ENCODE peak calls at places on chromosomes 16 and 17, in four cellular contexts. W is K562, D is WTC11, X is HepG2. U is an unnamed sample.

GRCh38 chr17:50033316-50033715 is 22.6 kb upstream of the ITGA3 start:
- DNase-seq in W (no peak), D (no peak), X (no peak), U (no peak)

GRCh38 chr17:8117980-8118768 is at the start of gene ALOXE3:
- DNase-seq in W (peak), D (peak), X (peak), U (no peak)

GRCh38 chr17:63826468-63827001 is 696 bp upstream of the PSMC5 start:
- DNase-seq in W (no peak), D (no peak), X (no peak), U (no peak)

GRCh38 chr17:74454197-74455024 is 12.0 kb upstream of the CD300A start:
- DNase-seq in W (no peak), D (no peak), X (peak), U (no peak)

GRCh38 chr16:62404857-62405611 is 368.8 kb upstream of the CDH8 start:
- DNase-seq in W (no peak), D (peak), X (no peak), U (no peak)

GRCh38 chr16:89749637-89750036 is 28.3 kb downstream of the ZNF276 start:
- DNase-seq in W (no peak), D (no peak), X (no peak), U (no peak)

GRCh38 chr16:85699628-85700027 is 10.9 kb upstream of the GINS2 start:
- DNase-seq in W (peak), D (no peak), X (no peak), U (no peak)

GRCh38 chr16:72317378-72317777 is 145.4 kb upstream of the PMFBP1 start:
- DNase-seq in W (no peak), D (no peak), X (no peak), U (no peak)

GRCh38 chr16:8852534-8852933 is 16.3 kb downstream of the CARHSP1 start:
- DNase-seq in W (no peak), D (no peak), X (no peak), U (no peak)

GRCh38 chr16:84985079-84986065 is 26.0 kb downstream of the ZDHHC7 start:
- DNase-seq in W (no peak), D (no peak), X (no peak), U (no peak)

GRCh38 chr16:56517206-56517605 is 2.6 kb downstream of the BBS2 start:
- DNase-seq in W (no peak), D (no peak), X (no peak), U (no peak)

GRCh38 chr17:80361495-80362220 is 53.3 kb upstream of the ENDOV start:
- DNase-seq in W (peak), D (peak), X (no peak), U (no peak)

GRCh38 chr16:72926671-72927070 is 121.3 kb downstream of the ZFHX3 start:
- DNase-seq in W (no peak), D (no peak), X (no peak), U (no peak)

GRCh38 chr16:23452221-23452571 is 793 bp downstream of the COG7 start:
- DNase-seq in W (no peak), D (no peak), X (no peak), U (no peak)

GRCh38 chr17:57286372-57287105 is 30.2 kb downstream of the MSI2 start:
- DNase-seq in W (no peak), D (no peak), X (no peak), U (no peak)

GRCh38 chr16:56388209-56388608 is 37.1 kb downstream of the AMFR start:
- DNase-seq in W (no peak), D (no peak), X (no peak), U (no peak)

GRCh38 chr17:33335491-33336173 is 42.5 kb upstream of the ASIC2 start:
- DNase-seq in W (no peak), D (peak), X (no peak), U (no peak)

GRCh38 chr17:69175812-69176517 is 34.3 kb upstream of the ABCA6 start:
- DNase-seq in W (peak), D (no peak), X (peak), U (no peak)

GRCh38 chr16:89831810-89832328 is 3.6 kb downstream of the SPIRE2 start:
- DNase-seq in W (no peak), D (no peak), X (no peak), U (no peak)

GRCh38 chr17:3976675-3977171 is 12.5 kb upstream of the ATP2A3 start:
- DNase-seq in W (no peak), D (no peak), X (no peak), U (no peak)

GRCh38 chr17:29379084-29379811 is 10.9 kb upstream of the TAOK1 start:
- DNase-seq in W (no peak), D (no peak), X (no peak), U (no peak)

GRCh38 chr16:70601576-70602575 is 44.5 kb upstream of the IL34 start:
- DNase-seq in W (no peak), D (no peak), X (no peak), U (no peak)

GRCh38 chr16:35365675-35366074 is 1906.3 kb downstream of the TP53TG3F start:
- DNase-seq in W (no peak), D (no peak), X (no peak), U (no peak)

GRCh38 chr17:36848008-36848902 is 89.0 kb upstream of the LHX1 start:
- DNase-seq in W (no peak), D (no peak), X (no peak), U (no peak)

GRCh38 chr17:8630227-8630801 is at the start of gene MYH10:
- DNase-seq in W (no peak), D (no peak), X (no peak), U (no peak)

GRCh38 chr16:68539704-68540370 is 746 bp downstream of the ZFP90 start:
- DNase-seq in W (no peak), D (peak), X (no peak), U (no peak)

GRCh38 chr17:5786510-5786875 is 202.2 kb upstream of the NLRP1 start:
- DNase-seq in W (no peak), D (no peak), X (no peak), U (no peak)

GRCh38 chr17:78641243-78641642 is 64.0 kb upstream of the DNAH17 start:
- DNase-seq in W (no peak), D (no peak), X (peak), U (no peak)

GRCh38 chr17:41340496-41340895 is 10.1 kb downstream of the KRT33A start:
- DNase-seq in W (no peak), D (no peak), X (no peak), U (peak)

GRCh38 chr16:24085665-24086064 is 170.5 kb upstream of the CACNG3 start:
- DNase-seq in W (no peak), D (no peak), X (no peak), U (no peak)

GRCh38 chr16:56181401-56181800 is 9.9 kb upstream of the GNAO1 start:
- DNase-seq in W (no peak), D (no peak), X (no peak), U (no peak)

GRCh38 chr17:80890551-80890930 is 101.1 kb upstream of the CHMP6 start:
- DNase-seq in W (no peak), D (no peak), X (no peak), U (no peak)

GRCh38 chr16:29012913-29013641 is 28.2 kb downstream of the LAT start:
- DNase-seq in W (no peak), D (no peak), X (no peak), U (no peak)

GRCh38 chr17:11736613-11737289 is 138.5 kb downstream of the DNAH9 start:
- DNase-seq in W (peak), D (no peak), X (no peak), U (no peak)

GRCh38 chr16:569445-570254 is at the start of gene PIGQ:
- DNase-seq in W (peak), D (peak), X (peak), U (no peak)
- TF ChIP-seq NR2C2 in W (no peak), D (no peak), X (peak), U (no peak)

DNA sequence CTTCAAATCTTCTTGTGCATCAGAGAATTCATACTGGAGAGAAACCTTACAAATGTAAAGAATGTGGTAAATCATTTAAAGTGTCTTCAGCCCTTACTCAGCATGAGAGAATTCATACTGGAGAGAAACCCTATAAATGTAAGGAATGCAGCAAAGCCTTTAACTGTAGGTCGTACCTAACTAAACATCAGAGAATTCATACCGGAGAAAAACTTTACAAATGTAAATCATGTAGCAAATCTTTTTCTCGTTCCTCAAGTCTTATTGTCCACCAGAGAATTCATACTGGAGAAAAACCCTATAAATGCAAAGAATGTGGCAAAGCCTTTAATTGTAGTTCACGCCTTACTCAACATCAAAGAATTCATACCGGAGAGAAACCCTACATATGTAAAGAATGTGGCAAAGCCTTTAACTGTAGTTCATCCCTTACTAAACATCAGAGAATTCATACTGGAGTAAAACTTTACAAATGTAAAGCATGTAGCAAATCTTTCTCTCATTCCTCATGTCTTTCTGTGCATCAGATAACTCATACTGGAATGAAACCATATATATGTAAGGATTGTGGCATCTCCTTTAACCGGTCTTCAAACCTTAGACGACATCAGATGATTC is 118.5 kb upstream of the ZNF267 start:
- DNase-seq in W (no peak), D (no peak), X (no peak), U (no peak)
- TF ChIP-seq NR2C2 in W (no peak), D (no peak), X (no peak), U (no peak)

DNA sequence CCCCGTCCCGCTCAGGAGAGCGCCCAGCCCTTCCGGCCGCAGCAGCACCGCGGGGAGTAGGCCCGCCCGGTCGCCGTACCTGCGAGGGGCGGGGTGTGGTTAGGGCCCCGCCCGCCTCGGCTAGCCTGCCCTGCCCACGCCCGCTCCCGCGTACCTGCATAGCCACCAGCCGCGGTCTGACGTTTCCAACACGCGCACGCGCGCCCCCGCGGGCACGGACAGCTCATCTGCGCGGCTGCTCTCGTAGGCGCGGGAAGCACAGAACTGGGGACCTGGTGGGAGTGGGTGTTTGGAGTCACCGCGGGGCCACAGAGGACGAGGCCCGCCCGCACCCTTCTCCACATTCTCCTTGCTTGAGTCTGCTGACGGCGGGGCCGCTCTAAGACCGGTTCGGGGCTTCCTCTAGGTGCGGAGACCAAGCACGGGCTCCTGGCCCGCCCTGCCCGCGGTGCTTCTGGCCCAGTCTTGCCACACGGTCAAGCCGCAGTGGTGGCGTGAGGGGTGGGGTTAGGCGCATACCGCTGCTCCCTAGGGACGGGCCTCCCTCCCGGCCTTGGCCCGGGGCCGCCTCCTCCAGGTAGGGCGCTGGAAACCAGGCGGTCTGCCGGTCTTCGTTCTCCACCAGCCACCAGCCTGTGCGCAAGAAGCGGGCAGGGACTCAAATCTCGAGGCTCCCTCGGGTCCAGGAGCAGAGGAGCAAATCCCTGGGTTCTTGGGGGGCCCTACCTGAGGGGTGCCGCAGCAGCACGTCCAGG is 1.8 kb downstream of the NOXO1 start:
- DNase-seq in W (no peak), D (peak), X (no peak), U (no peak)
- TF ChIP-seq NR2C2 in W (no peak), D (no peak), X (no peak), U (no peak)

DNA sequence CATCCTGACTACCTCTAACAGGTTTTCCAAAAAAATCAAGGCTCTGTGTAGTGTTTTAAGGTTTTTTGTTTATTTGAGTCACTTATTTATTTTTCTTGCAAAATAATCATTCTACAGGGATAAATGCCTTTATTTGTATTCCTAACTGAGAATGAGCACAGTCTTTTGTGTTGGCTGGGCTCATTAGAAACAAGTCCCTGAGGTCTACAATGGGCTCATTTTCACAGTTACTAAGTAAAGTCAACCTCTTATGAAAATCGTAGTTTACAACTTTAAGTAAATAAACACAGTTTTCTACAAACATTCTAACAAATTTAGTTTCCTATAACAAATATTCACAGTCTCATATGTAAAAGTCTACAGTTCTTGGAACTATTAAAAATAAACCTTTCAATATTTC is 31.6 kb upstream of the CDH5 start:
- DNase-seq in W (no peak), D (no peak), X (no peak), U (no peak)
- TF ChIP-seq NR2C2 in W (no peak), D (no peak), X (no peak), U (no peak)

GRCh38 chr17:44353656-44354331 is 8.7 kb downstream of the GRN start:
- DNase-seq in W (no peak), D (peak), X (no peak), U (no peak)
- TF ChIP-seq NR2C2 in W (no peak), D (no peak), X (no peak), U (no peak)

GRCh38 chr16:1877089-1877488 is 5.1 kb upstream of the MEIOB start:
- DNase-seq in W (no peak), D (no peak), X (no peak), U (no peak)

GRCh38 chr16:1877804-1878203 is 5.8 kb upstream of the MEIOB start:
- DNase-seq in W (no peak), D (no peak), X (no peak), U (no peak)

GRCh38 chr16:1874854-1875253 is 2.9 kb upstream of the MEIOB start:
- DNase-seq in W (no peak), D (no peak), X (no peak), U (no peak)

GRCh38 chr16:1878256-1878655 is 6.3 kb upstream of the MEIOB start:
- DNase-seq in W (no peak), D (no peak), X (no peak), U (no peak)

DNA sequence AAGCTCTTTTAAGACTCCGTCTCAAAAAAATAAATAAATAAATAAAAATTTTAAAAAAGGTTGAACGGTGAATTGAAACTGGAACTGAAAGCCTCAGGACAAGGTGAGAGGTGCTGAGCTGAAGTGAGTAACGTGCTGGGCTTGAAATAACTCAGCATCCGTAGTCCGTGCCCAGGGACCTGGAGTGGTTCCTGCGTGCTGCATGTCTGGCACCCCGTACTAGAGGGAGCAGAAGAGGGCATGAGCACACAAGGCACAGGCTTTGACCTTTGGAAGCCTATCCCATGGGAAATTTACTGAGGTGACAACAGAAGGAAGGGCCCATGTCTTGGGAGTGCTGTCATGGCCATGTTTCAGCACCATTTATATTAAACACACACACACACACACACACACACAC is 4.5 kb upstream of the MEIOB start:
- DNase-seq in W (no peak), D (no peak), X (no peak), U (peak)
- TF ChIP-seq NR2C2 in W (no peak), D (no peak), X (no peak), U (no peak)

GRCh38 chr16:30350134-30350871 is 4.8 kb downstream of the CD2BP2 start:
- DNase-seq in W (no peak), D (no peak), X (no peak), U (peak)
- TF ChIP-seq NR2C2 in W (no peak), D (no peak), X (no peak), U (no peak)

GRCh38 chr17:61904094-61904710 is 23.6 kb downstream of the INTS2 start:
- DNase-seq in W (no peak), D (no peak), X (no peak), U (peak)
- TF ChIP-seq NR2C2 in W (no peak), D (no peak), X (no peak), U (no peak)

DNA sequence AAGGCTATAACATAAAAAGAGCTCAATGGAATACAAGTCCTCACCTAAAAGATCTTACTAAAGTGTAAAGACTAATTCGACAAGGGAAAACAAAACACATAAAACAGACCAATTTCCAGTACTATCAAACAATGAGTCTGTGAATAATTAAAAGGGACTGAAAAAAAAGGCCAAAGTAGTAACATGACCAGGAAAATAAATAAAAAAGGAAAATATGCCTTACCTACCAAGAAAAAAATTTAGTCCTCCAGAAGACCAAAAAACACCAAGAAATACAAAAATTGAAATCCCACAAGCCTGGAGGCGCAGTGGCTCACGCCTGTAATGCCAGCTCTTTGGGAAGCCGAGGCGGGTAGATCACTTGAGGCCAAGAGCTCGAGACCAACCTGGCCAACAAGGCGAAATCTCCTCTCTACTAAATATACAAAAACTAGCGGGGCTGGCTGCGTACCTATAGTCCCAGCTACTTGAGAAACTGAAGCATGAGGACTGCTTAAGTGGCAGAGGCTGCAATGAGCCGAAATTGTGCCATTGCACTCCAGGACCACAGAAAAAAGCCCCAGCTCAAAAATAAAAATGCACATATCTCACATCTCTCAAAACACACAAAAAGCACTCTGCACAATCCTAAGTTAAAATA is 60.8 kb downstream of the TEX14 start:
- DNase-seq in W (no peak), D (peak), X (no peak), U (no peak)
- TF ChIP-seq NR2C2 in W (no peak), D (no peak), X (no peak), U (no peak)

DNA sequence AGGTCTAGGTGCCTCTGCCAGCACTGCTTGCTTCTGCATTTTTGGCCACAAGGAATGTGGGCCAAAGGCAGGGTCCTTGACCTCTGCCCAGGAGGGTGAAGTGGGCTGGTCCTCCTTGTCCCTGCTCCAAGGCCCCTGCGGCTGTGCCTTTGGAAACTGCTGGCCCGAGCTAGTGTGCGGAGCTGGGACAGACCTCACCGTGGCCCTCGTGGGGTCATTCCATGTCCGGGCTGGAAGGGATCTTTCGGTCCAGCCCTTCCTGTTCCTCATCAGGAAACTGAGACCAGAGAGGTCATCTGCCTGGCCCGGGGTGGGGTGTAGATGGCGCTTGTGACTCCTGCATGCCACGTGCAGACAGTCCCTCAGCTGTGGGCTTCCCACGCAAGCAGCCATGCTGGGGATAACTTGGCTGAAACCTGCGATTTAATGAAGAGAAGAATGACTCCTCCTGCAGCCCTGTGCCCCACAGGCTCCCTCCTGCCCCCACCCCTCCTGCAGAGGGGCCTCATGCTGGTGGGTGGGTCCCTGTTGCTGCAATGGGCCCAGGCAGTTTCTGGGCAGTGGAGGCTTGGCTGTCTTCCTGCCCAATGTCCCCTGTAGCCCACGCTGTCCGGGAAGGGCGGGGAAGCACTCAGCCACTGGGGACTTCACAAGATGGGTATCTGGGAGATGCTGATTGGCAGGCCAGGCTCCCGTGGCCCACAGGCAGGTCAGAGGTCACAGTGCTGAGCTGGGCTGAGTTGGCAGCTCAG is 245.2 kb downstream of the SEC14L1 start:
- DNase-seq in W (peak), D (no peak), X (no peak), U (no peak)
- TF ChIP-seq NR2C2 in W (no peak), D (no peak), X (peak), U (no peak)

U was measured in GM12878.